ENCODE peak calls at places on chromosomes 4 and X, in eight cellular contexts. N, R, U, Z, P, T, Q and H are unnamed samples.
A peak's percentile ranks its signal among the peaks of the same experiment; 100 is the strongest.

GRCh38 chr4:71217688-71218087 is 121.1 kb upstream of the SLC4A4 start:
- DNase-seq in U (no peak), Q (no peak), T (no peak), P (no peak), R (no peak), N (no peak), Z (no peak), H (no peak)

GRCh38 chr4:174084542-174084941 is 198.9 kb downstream of the FBXO8 start:
- DNase-seq in Z (no peak), U (no peak), N (no peak), T (no peak), Q (no peak), R (no peak), P (no peak), H (no peak)

GRCh38 chrX:107684956-107685385 is 56.7 kb downstream of the PRPS1 start:
- DNase-seq in Z (no peak), N (peak; percentile 60), R (no peak), P (peak; percentile 30), T (peak; percentile 84), U (no peak), Q (no peak), H (peak; percentile 40)

GRCh38 chrX:7852166-7852565 is 9.2 kb downstream of the VCX start:
- DNase-seq in T (no peak), N (no peak), U (no peak), R (no peak), Q (no peak), Z (no peak), P (no peak), H (no peak)

GRCh38 chr4:8911311-8912088 is 39.9 kb upstream of the HMX1 start:
- DNase-seq in U (peak; percentile 7), Z (no peak), R (peak; percentile 66), T (no peak), N (peak; percentile 4), P (no peak), Q (no peak), H (no peak)

GRCh38 chr4:3772632-3773031 is 6.4 kb downstream of the ADRA2C start:
- DNase-seq in R (peak; percentile 83), N (no peak), Q (no peak), P (no peak), T (no peak), U (no peak), Z (no peak), H (no peak)

GRCh38 chr4:79842162-79842561 is 230.9 kb downstream of the ANTXR2 start:
- DNase-seq in Z (no peak), Q (no peak), U (no peak), T (no peak), P (no peak), R (no peak), N (no peak), H (no peak)

GRCh38 chr4:108931926-108932325 is 169.1 kb upstream of the ETNPPL start:
- DNase-seq in U (no peak), T (no peak), Z (no peak), Q (no peak), N (no peak), P (no peak), R (no peak), H (no peak)

GRCh38 chr4:88814043-88814617 is 116.5 kb upstream of the NAP1L5 start:
- DNase-seq in N (no peak), T (no peak), R (no peak), U (no peak), P (no peak), Q (no peak), Z (no peak), H (no peak)

GRCh38 chrX:108203540-108203939 is 112.0 kb downstream of the ATG4A start:
- DNase-seq in U (no peak), R (no peak), Z (no peak), Q (no peak), N (no peak), T (no peak), P (no peak), H (no peak)

GRCh38 chr4:2745981-2746806 is 9.9 kb downstream of the TNIP2 start:
- DNase-seq in Z (peak; percentile 98), R (peak; percentile 85), P (peak; percentile 70), T (no peak), N (peak; percentile 39), Q (peak; percentile 85), U (no peak), H (peak; percentile 90)

GRCh38 chr4:139184129-139184528 is 7.1 kb upstream of the ELF2 start:
- DNase-seq in Z (no peak), R (no peak), P (no peak), Q (peak; percentile 70), N (no peak), U (no peak), T (no peak), H (no peak)

GRCh38 chrX:151680805-151681204 is 14.5 kb upstream of the PRRG3 start:
- DNase-seq in T (peak; percentile 36), R (no peak), U (peak; percentile 87), Q (peak; percentile 2), N (peak; percentile 57), Z (peak; percentile 12), P (peak; percentile 27), H (peak; percentile 15)

GRCh38 chrX:151701071-151701470 is 5.8 kb downstream of the PRRG3 start:
- DNase-seq in R (no peak), Z (no peak), N (no peak), U (no peak), T (no peak), P (no peak), Q (no peak), H (no peak)

GRCh38 chrX:65971151-65971550 is 68.7 kb downstream of the VSIG4 start:
- DNase-seq in T (no peak), N (no peak), U (no peak), P (no peak), Q (no peak), R (no peak), Z (no peak), H (no peak)

GRCh38 chrX:114615765-114616164 is 31.9 kb downstream of the HTR2C start:
- DNase-seq in R (no peak), T (no peak), Z (no peak), U (no peak), N (no peak), P (no peak), Q (no peak), H (no peak)

GRCh38 chr4:22416403-22416802 is 99.5 kb downstream of the ADGRA3 start:
- DNase-seq in T (no peak), Z (no peak), N (no peak), R (no peak), U (peak; percentile 24), Q (peak; percentile 4), P (peak; percentile 38), H (no peak)

DNA sequence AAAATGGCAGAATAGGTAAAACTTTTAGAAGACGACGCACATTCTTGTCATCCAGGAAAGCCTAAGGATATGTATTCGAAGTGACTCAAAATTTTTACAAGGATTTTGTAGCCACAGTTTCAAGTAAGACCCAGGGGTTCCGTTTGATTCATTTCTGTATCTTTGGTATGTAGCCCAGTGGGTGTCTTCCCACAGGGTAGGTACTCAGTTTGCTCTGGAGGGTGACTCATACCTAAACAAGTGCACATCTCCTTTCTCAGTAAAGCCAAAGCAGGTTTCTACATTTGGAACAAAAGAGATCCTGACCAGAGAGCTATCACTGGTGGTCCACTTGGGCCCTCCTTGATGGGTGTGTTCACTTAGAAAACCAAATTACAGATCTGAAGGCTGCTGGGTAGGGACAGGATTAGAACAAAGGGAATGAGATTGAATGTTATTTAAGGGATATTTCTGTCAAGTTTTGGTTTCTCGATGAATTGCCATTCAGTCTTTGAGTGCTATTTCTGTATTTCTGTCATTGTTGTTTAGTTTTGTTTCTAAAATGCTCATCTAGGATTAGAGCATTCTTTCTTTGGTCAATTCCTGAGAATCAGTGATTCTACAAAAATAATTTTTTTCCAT is 56.1 kb downstream of the PLS3 start:
- DNase-seq in P (peak; percentile 76), N (no peak), Z (peak; percentile 58), Q (peak; percentile 84), R (no peak), U (no peak), T (no peak), H (peak; percentile 78)
- H3K4me3 ChIP-seq in P (no peak overlapping the region), N (no peak overlapping the region), Z (no peak overlapping the region), Q (no peak overlapping the region), R (no peak overlapping the region), U (no peak overlapping the region), T (no peak overlapping the region), H (no peak overlapping the region)

GRCh38 chrX:25601323-25601722 is 536.8 kb upstream of the MAGEB18 start:
- DNase-seq in P (no peak), U (no peak), R (no peak), Z (no peak), Q (no peak), N (no peak), T (no peak), H (no peak)

GRCh38 chrX:25596881-25597280 is 541.3 kb upstream of the MAGEB18 start:
- DNase-seq in N (no peak), R (no peak), P (no peak), T (no peak), U (no peak), Q (no peak), Z (no peak), H (no peak)

GRCh38 chrX:25599061-25599460 is 539.1 kb upstream of the MAGEB18 start:
- DNase-seq in R (no peak), Z (no peak), T (no peak), U (no peak), P (no peak), Q (no peak), N (no peak), H (no peak)

GRCh38 chrX:25597561-25597960 is 540.6 kb upstream of the MAGEB18 start:
- DNase-seq in P (no peak), N (no peak), R (no peak), T (no peak), Q (no peak), U (no peak), Z (no peak), H (no peak)

GRCh38 chrX:25600776-25601175 is 537.4 kb upstream of the MAGEB18 start:
- DNase-seq in Z (no peak), R (no peak), N (no peak), U (no peak), P (peak; percentile 43), T (peak; percentile 4), Q (peak; percentile 6), H (no peak)
- H3K27me3 ChIP-seq in Z (no peaks in the 10 kb centered on the region), R (no peaks in the 10 kb centered on the region), N (no peaks in the 10 kb centered on the region), U (no peaks in the 10 kb centered on the region), P (no peaks in the 10 kb centered on the region), T (no peaks in the 10 kb centered on the region), Q (no peaks in the 10 kb centered on the region), H (no peaks in the 10 kb centered on the region)

GRCh38 chrX:75582511-75582910 is 59.7 kb upstream of the ZDHHC15 start:
- DNase-seq in U (no peak), Q (no peak), Z (no peak), T (no peak), P (no peak), R (no peak), N (no peak), H (no peak)
- H3K4me3 ChIP-seq in U (no peak overlapping the region), Q (no peak overlapping the region), Z (no peak overlapping the region), T (no peak overlapping the region), P (no peak overlapping the region), R (no peak overlapping the region), N (no peak overlapping the region), H (no peak overlapping the region)

DNA sequence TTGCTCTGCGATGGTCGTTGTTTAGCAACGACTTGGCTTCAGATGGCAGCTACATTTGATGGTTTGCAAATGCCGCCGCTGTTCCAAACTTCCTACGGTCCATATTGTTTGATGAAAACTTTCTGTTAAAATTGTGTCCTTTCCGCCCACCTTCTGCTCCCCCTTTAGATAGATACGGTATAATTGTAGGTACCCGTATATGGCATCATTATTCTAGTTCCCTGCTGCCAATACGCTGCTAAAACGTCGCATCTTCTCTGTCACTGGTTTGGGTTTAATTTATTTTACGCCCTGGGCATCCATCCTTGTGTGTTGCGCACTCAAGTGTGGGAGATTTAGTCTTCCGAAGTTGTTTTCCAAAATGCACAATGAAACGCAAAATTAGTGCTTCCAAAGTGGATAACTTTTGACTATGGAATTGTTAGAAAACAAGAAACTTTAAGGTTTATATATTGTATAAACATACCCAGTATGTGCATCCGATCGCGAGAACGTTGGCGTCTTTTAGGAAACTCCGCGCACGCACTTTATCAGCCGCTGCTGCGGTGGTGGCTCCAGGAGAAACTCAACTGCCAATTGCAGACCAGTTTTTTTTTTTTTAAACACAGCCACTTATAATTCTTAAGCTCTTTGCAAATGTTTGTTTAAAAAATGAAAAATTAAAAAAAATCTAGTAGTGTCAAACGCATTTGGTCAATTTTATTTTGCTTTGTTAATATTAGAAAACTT is 1.7 kb downstream of the ATOH1 start:
- DNase-seq in Z (no peak), Q (no peak), R (no peak), T (no peak), U (no peak), N (no peak), P (no peak), H (no peak)
- H3K27me3 ChIP-seq in Z (peaks cover 5% of the 10 kb centered on the region), Q (peaks cover 70% of the 10 kb centered on the region), R (no peaks in the 10 kb centered on the region), T (peaks cover 3% of the 10 kb centered on the region), U (peaks cover 71% of the 10 kb centered on the region), N (peaks cover 98% of the 10 kb centered on the region), P (peaks cover 76% of the 10 kb centered on the region), H (peaks cover 1% of the 10 kb centered on the region)